ENCODE peak calls at places on chromosome 13, in five cellular contexts. K is fibroblast of lung, R is epithelial cell of proximal tubule, P is activated B cell treated with CpG ODN at 0.5 μM for 24 hours, X is uterus. V is an unnamed sample.

GRCh38 chr13:45361596-45362206 is 20.7 kb upstream of the TPT1 start:
- DNase-seq in K (peak; percentile 68), R (no peak), P (no peak), X (no peak), V (no peak)

GRCh38 chr13:26440111-26440510 is 117.4 kb upstream of the WASF3 start:
- DNase-seq in K (peak; percentile 57), R (no peak), P (no peak), X (no peak), V (no peak)

GRCh38 chr13:44739120-44739519 is 163.0 kb upstream of the TSC22D1 start:
- DNase-seq in K (no peak), R (no peak), P (no peak), X (no peak), V (no peak)

GRCh38 chr13:77857810-77858209 is 60.8 kb downstream of the EDNRB start:
- DNase-seq in K (peak; percentile 41), R (no peak), P (no peak), X (no peak), V (no peak)

GRCh38 chr13:33033361-33033812 is 17.2 kb downstream of the KL start:
- DNase-seq in K (no peak), R (no peak), P (no peak), X (no peak), V (no peak)

GRCh38 chr13:60511637-60512036 is 114.6 kb downstream of the TDRD3 start:
- DNase-seq in K (no peak), R (no peak), P (no peak), X (no peak), V (no peak)

GRCh38 chr13:83215627-83216026 is 666.6 kb downstream of the SLITRK1 start:
- DNase-seq in K (peak; percentile 72), R (no peak), P (no peak), X (no peak), V (no peak)

GRCh38 chr13:36344173-36344572 is 2.0 kb downstream of the SPART start:
- DNase-seq in K (peak; percentile 35), R (no peak), P (no peak), X (no peak), V (no peak)

GRCh38 chr13:111281751-111282311 is 38.6 kb upstream of the TEX29 start:
- DNase-seq in K (peak; percentile 79), R (no peak), P (no peak), X (no peak), V (no peak)

GRCh38 chr13:113001251-113002140 is 32.5 kb downstream of the MCF2L start:
- DNase-seq in K (peak; percentile 17), R (no peak), P (no peak), X (no peak), V (no peak)

GRCh38 chr13:113000575-113000974 is 31.6 kb downstream of the MCF2L start:
- DNase-seq in K (no peak), R (no peak), P (no peak), X (no peak), V (no peak)

GRCh38 chr13:113002891-113003290 is 33.9 kb downstream of the MCF2L start:
- DNase-seq in K (no peak), R (no peak), P (no peak), X (no peak), V (no peak)

GRCh38 chr13:113004126-113004525 is 35.1 kb downstream of the MCF2L start:
- DNase-seq in K (no peak), R (no peak), P (no peak), X (no peak), V (no peak)

GRCh38 chr13:113002206-113002821 is 33.3 kb downstream of the MCF2L start:
- DNase-seq in K (no peak), R (no peak), P (no peak), X (no peak), V (no peak)
- TF ChIP-seq CTCF in K (no peak), R (no peak), P (no peak), X (no peak), V (no peak)

GRCh38 chr13:80030491-80030890 is 310.4 kb downstream of the SPRY2 start:
- DNase-seq in K (no peak), R (no peak), P (no peak), X (no peak), V (no peak)
- TF ChIP-seq CTCF in K (no peak), R (peak; percentile 74), P (no peak), X (no peak), V (peak; percentile 9)

DNA sequence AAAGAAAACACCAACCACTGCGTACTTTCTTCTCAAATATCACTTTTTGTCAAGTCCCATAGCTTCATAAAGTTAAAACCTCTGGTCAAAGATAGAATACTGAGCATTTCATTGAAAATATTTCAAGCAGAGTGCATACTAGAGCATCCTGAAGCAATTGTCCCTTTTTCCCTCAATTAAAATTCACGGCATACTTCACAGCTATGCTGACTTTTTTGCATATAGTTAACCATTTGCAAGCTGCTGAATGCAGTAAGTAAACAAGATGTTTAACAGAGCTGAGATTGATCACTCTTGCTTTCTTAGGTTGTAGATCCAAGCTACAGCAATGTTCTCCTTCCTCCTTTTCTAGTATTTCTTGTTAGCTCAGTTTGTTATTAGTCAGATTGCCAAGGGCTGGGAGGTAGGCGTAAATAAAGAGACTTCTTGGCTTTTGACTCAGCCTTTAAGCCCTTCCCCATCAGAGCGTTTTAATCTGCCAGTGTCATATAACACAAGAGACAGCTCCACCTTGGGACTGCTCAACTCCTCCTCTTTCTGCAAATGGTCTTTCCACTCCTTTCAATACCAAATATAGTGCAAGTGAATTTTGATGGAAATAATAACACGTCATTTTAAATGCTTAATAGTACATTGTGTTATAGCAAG is at the start of gene SLITRK6:
- DNase-seq in K (peak; percentile 84), R (no peak), P (no peak), X (no peak), V (no peak)
- TF ChIP-seq CTCF in K (no peak), R (no peak), P (no peak), X (no peak), V (no peak)

GRCh38 chr13:70218618-70219017 is 110.4 kb upstream of the KLHL1 start:
- DNase-seq in K (no peak), R (no peak), P (no peak), X (no peak), V (no peak)
- TF ChIP-seq CTCF in K (no peak), R (no peak), P (no peak), X (no peak), V (no peak)